ENCODE peak calls at places on chromosomes 5 and 9, in eight cellular contexts. L is naive thymus-derived CD8-positive, alpha-beta T cell; N is lower lobe of right lung; O is aorta; I is HCT116; F is central memory CD8-positive, alpha-beta T cell; P is B cell; J is effector memory CD8-positive, alpha-beta T cell. K is an unnamed sample.

GRCh38 chr5:94863951-94864350 is 245.5 kb downstream of the SLF1 start:
- ATAC-seq in P (no peak), O (no peak), F (no peak), N (no peak), I (no peak), L (no peak), J (no peak), K (no peak)

GRCh38 chr9:121824651-121825480 is 173.4 kb downstream of the DAB2IP start:
- ATAC-seq in L (no peak), I (peak), P (no peak), F (no peak), N (no peak), J (no peak), O (no peak), K (no peak)

GRCh38 chr9:19192213-19193028 is 38.1 kb upstream of the DENND4C start:
- ATAC-seq in O (no peak), F (no peak), N (no peak), I (no peak), L (no peak), P (no peak), J (no peak), K (no peak)

GRCh38 chr9:91680998-91681397 is 257.4 kb upstream of the NFIL3 start:
- ATAC-seq in J (no peak), F (no peak), I (no peak), L (no peak), N (no peak), O (no peak), P (no peak), K (no peak)

GRCh38 chr5:174008922-174009321 is 20.0 kb downstream of the C5orf47 start:
- ATAC-seq in P (no peak), F (no peak), O (no peak), I (no peak), J (no peak), N (no peak), L (no peak), K (no peak)

GRCh38 chr5:111134080-111134479 is 41.9 kb downstream of the WDR36 start:
- ATAC-seq in O (peak), F (no peak), N (no peak), J (no peak), P (no peak), L (no peak), I (no peak), K (no peak)

GRCh38 chr9:132908635-132909034 is 29.9 kb downstream of the SPACA9 start:
- ATAC-seq in L (peak), O (no peak), P (no peak), N (no peak), J (peak), F (peak), I (no peak), K (no peak)

GRCh38 chr5:64942460-64942859 is 173.7 kb downstream of the CWC27 start:
- ATAC-seq in N (no peak), I (no peak), J (no peak), L (no peak), O (no peak), P (no peak), F (no peak), K (no peak)

GRCh38 chr5:150542933-150543445 is 35.1 kb downstream of the NDST1 start:
- ATAC-seq in N (peak), P (no peak), O (no peak), I (no peak), J (no peak), L (no peak), F (no peak), K (peak)

GRCh38 chr5:131628990-131629389 is 6.0 kb downstream of the RAPGEF6 start:
- ATAC-seq in F (no peak), L (no peak), P (no peak), I (peak), J (no peak), O (no peak), N (no peak), K (no peak)

GRCh38 chr5:32710859-32711692 is at the start of gene NPR3:
- ATAC-seq in I (no peak), J (no peak), P (no peak), F (no peak), L (no peak), O (peak), N (peak), K (no peak)

GRCh38 chr5:62373382-62373781 is 30.3 kb downstream of the DIMT1 start:
- ATAC-seq in I (no peak), P (no peak), N (no peak), F (no peak), J (no peak), L (no peak), O (no peak), K (no peak)

GRCh38 chr9:87786423-87786822 is 60.5 kb downstream of the CTSL start:
- ATAC-seq in F (no peak), O (no peak), I (no peak), L (no peak), N (no peak), P (no peak), J (no peak), K (no peak)

GRCh38 chr5:147482426-147483196 is 27.3 kb downstream of the DPYSL3 start:
- ATAC-seq in L (no peak), J (no peak), I (no peak), N (peak), O (no peak), F (no peak), P (no peak), K (no peak)

GRCh38 chr5:177446184-177447065 is at the start of gene PRR7:
- ATAC-seq in P (peak), L (peak), I (peak), O (peak), J (peak), F (peak), N (peak), K (peak)

GRCh38 chr5:67181648-67182218 is 14.9 kb downstream of the CD180 start:
- ATAC-seq in P (no peak), I (no peak), J (peak), N (peak), L (peak), O (no peak), F (no peak), K (no peak)

GRCh38 chr5:78512440-78512839 is 136.1 kb downstream of the LHFPL2 start:
- ATAC-seq in F (no peak), N (no peak), L (no peak), I (no peak), O (no peak), J (no peak), P (no peak), K (no peak)

GRCh38 chr9:118326326-118326725 is 622.1 kb downstream of the TLR4 start:
- ATAC-seq in F (no peak), I (no peak), L (no peak), N (no peak), J (no peak), O (no peak), P (no peak), K (no peak)

GRCh38 chr5:37723147-37723961 is 116.5 kb downstream of the GDNF start:
- ATAC-seq in P (no peak), N (no peak), L (no peak), F (no peak), J (no peak), I (peak), O (no peak), K (no peak)

GRCh38 chr9:1604942-1605560 is 410.1 kb upstream of the SMARCA2 start:
- ATAC-seq in O (no peak), L (no peak), P (no peak), J (no peak), I (no peak), N (no peak), F (no peak), K (no peak)

K was measured in gastroesophageal sphincter.